ENCODE peak calls at places on chromosome 6, in eight cellular contexts. F is iPS-NIHi11; K is ACHN; Q is stimulated activated effector memory CD8-positive, alpha-beta T cell treated with anti-CD3 and anti-CD28 coated beads, Interleukin-12 subunit alpha, Interleukin-12 subunit beta, amount 100 ng/mL, for 72 hours; D is occipital lobe; H is GM04504; Y is tibial artery; A is activated T-cell treated with anti-CD3 and anti-CD28 coated beads, Interleukin-2, amount 50 U/mL, for 72 hours. B is an unnamed sample.

GRCh38 chr6:154937306-154938244 is 57.5 kb upstream of the TIAM2 start:
- DNase-seq in K (no peak), Y (no peak), H (no peak), A (no peak), F (peak), D (no peak), Q (no peak), B (no peak)

GRCh38 chr6:121222656-121223055 is 111.6 kb downstream of the TBC1D32 start:
- DNase-seq in Y (no peak), H (peak), K (peak), F (peak), A (no peak), D (no peak), Q (no peak), B (peak)

GRCh38 chr6:7742214-7742613 is 16.3 kb downstream of the BMP6 start:
- DNase-seq in A (no peak), K (no peak), H (no peak), F (no peak), D (no peak), Q (no peak), Y (no peak), B (no peak)

GRCh38 chr6:151186931-151187330 is 52.8 kb upstream of the AKAP12 start:
- DNase-seq in A (no peak), D (no peak), Y (no peak), F (no peak), H (no peak), K (no peak), Q (no peak), B (no peak)

GRCh38 chr6:126797981-126798380 is 320.5 kb upstream of the RSPO3 start:
- DNase-seq in K (no peak), H (no peak), Q (no peak), Y (no peak), A (no peak), F (no peak), D (no peak), B (no peak)

GRCh38 chr6:80769101-80769500 is 662.6 kb downstream of the BCKDHB start:
- DNase-seq in Y (no peak), F (no peak), D (no peak), Q (no peak), K (no peak), H (peak), A (no peak), B (peak)

GRCh38 chr6:38571721-38572120 is 68.0 kb downstream of the BTBD9 start:
- DNase-seq in K (no peak), D (no peak), Q (no peak), A (no peak), Y (no peak), H (no peak), F (no peak), B (no peak)

GRCh38 chr6:75351570-75351969 is 67.0 kb upstream of the TMEM30A start:
- DNase-seq in Q (no peak), Y (no peak), H (no peak), K (no peak), F (no peak), D (no peak), A (no peak), B (no peak)

GRCh38 chr6:111632468-111633247 is 27.0 kb upstream of the TRAF3IP2 start:
- DNase-seq in A (no peak), Y (no peak), H (no peak), F (no peak), Q (no peak), D (no peak), K (no peak), B (no peak)

GRCh38 chr6:128336436-128337095 is 183.8 kb downstream of the PTPRK start:
- DNase-seq in Y (no peak), A (no peak), D (no peak), K (no peak), H (no peak), F (no peak), Q (no peak), B (no peak)